ENCODE peak calls at places on chromosomes 6 and 20, in nine cellular contexts. One of them, this sample, is unnamed.
A peak's percentile ranks its signal among the peaks of the same experiment; 100 is the strongest.

GRCh38 chr20:21971436-21971835 is 266.0 kb downstream of the PAX1 start:
- DNase-seq in uterus: no peak
- DNase-seq in HepG2: no peak
- DNase-seq in breast epithelium: no peak
- DNase-seq in lower leg skin: no peak
- DNase-seq in heart left ventricle: no peak
- DNase-seq in A549: no peak
- DNase-seq in IMR-90: no peak
- DNase-seq in ovary: no peak
- DNase-seq in this sample: no peak

GRCh38 chr20:6142348-6142993 is 19.6 kb upstream of the FERMT1 start:
- DNase-seq in ovary: peak; percentile 43
- DNase-seq in IMR-90: peak; percentile 65
- DNase-seq in heart left ventricle: no peak
- DNase-seq in lower leg skin: no peak
- DNase-seq in breast epithelium: no peak
- DNase-seq in A549: peak; percentile 75
- DNase-seq in HepG2: peak; percentile 70
- DNase-seq in uterus: peak; percentile 20
- DNase-seq in this sample: peak; percentile 38

GRCh38 chr6:28489366-28490190 is 26.0 kb downstream of the GPX6 start:
- DNase-seq in uterus: peak; percentile 80
- DNase-seq in ovary: peak; percentile 90
- DNase-seq in IMR-90: peak; percentile 74
- DNase-seq in A549: peak; percentile 91
- DNase-seq in HepG2: peak; percentile 32
- DNase-seq in lower leg skin: peak; percentile 90
- DNase-seq in heart left ventricle: no peak
- DNase-seq in breast epithelium: peak; percentile 39
- DNase-seq in this sample: peak; percentile 45

GRCh38 chr6:125787791-125788190 is 3.0 kb upstream of the NCOA7 start:
- DNase-seq in lower leg skin: no peak
- DNase-seq in uterus: no peak
- DNase-seq in heart left ventricle: no peak
- DNase-seq in breast epithelium: no peak
- DNase-seq in IMR-90: peak; percentile 54
- DNase-seq in HepG2: no peak
- DNase-seq in A549: peak; percentile 25
- DNase-seq in ovary: peak; percentile 42
- DNase-seq in this sample: no peak

GRCh38 chr20:4737857-4738627 is 16.3 kb downstream of the PRND start:
- DNase-seq in A549: no peak
- DNase-seq in lower leg skin: no peak
- DNase-seq in uterus: no peak
- DNase-seq in heart left ventricle: no peak
- DNase-seq in HepG2: no peak
- DNase-seq in IMR-90: no peak
- DNase-seq in breast epithelium: no peak
- DNase-seq in ovary: no peak
- DNase-seq in this sample: no peak

GRCh38 chr6:40358473-40359460 is 228.4 kb downstream of the LRFN2 start:
- DNase-seq in IMR-90: no peak
- DNase-seq in HepG2: no peak
- DNase-seq in uterus: no peak
- DNase-seq in A549: no peak
- DNase-seq in ovary: no peak
- DNase-seq in heart left ventricle: no peak
- DNase-seq in lower leg skin: peak; percentile 54
- DNase-seq in breast epithelium: no peak
- DNase-seq in this sample: no peak

GRCh38 chr6:10529231-10529801 is 8.2 kb downstream of the GCNT2 start:
- DNase-seq in HepG2: peak; percentile 42
- DNase-seq in lower leg skin: peak; percentile 70
- DNase-seq in uterus: no peak
- DNase-seq in breast epithelium: peak; percentile 54
- DNase-seq in A549: no peak
- DNase-seq in IMR-90: no peak
- DNase-seq in ovary: no peak
- DNase-seq in heart left ventricle: no peak
- DNase-seq in this sample: no peak

GRCh38 chr6:101302593-101302992 is 90.9 kb upstream of the GRIK2 start:
- DNase-seq in uterus: no peak
- DNase-seq in IMR-90: no peak
- DNase-seq in HepG2: no peak
- DNase-seq in lower leg skin: no peak
- DNase-seq in heart left ventricle: no peak
- DNase-seq in ovary: no peak
- DNase-seq in breast epithelium: no peak
- DNase-seq in A549: no peak
- DNase-seq in this sample: no peak

GRCh38 chr6:145643760-145644159 is 91.6 kb downstream of the EPM2A start:
- DNase-seq in ovary: no peak
- DNase-seq in breast epithelium: no peak
- DNase-seq in uterus: no peak
- DNase-seq in HepG2: no peak
- DNase-seq in A549: no peak
- DNase-seq in lower leg skin: no peak
- DNase-seq in heart left ventricle: no peak
- DNase-seq in IMR-90: peak; percentile 83
- DNase-seq in this sample: no peak

GRCh38 chr6:20211941-20212391 is 303 bp downstream of the MBOAT1 start:
- DNase-seq in ovary: no peak
- DNase-seq in heart left ventricle: peak; percentile 75
- DNase-seq in A549: peak; percentile 46
- DNase-seq in IMR-90: no peak
- DNase-seq in lower leg skin: no peak
- DNase-seq in breast epithelium: peak; percentile 32
- DNase-seq in uterus: no peak
- DNase-seq in HepG2: no peak
- DNase-seq in this sample: no peak

GRCh38 chr6:20213271-20213798 is 1.1 kb upstream of the MBOAT1 start:
- DNase-seq in lower leg skin: no peak
- DNase-seq in uterus: no peak
- DNase-seq in HepG2: no peak
- DNase-seq in heart left ventricle: no peak
- DNase-seq in ovary: no peak
- DNase-seq in breast epithelium: no peak
- DNase-seq in IMR-90: no peak
- DNase-seq in A549: no peak
- DNase-seq in this sample: no peak

GRCh38 chr6:20211037-20211940 is 980 bp downstream of the MBOAT1 start:
- DNase-seq in ovary: no peak
- DNase-seq in A549: peak; percentile 25
- DNase-seq in IMR-90: peak; percentile 31
- DNase-seq in uterus: no peak
- DNase-seq in lower leg skin: no peak
- DNase-seq in heart left ventricle: no peak
- DNase-seq in breast epithelium: peak; percentile 50
- DNase-seq in HepG2: no peak
- DNase-seq in this sample: no peak

GRCh38 chr6:20210158-20210557 is 2.1 kb downstream of the MBOAT1 start:
- DNase-seq in IMR-90: no peak
- DNase-seq in uterus: no peak
- DNase-seq in HepG2: no peak
- DNase-seq in ovary: no peak
- DNase-seq in heart left ventricle: no peak
- DNase-seq in A549: no peak
- DNase-seq in lower leg skin: no peak
- DNase-seq in breast epithelium: no peak
- DNase-seq in this sample: no peak

GRCh38 chr6:20212392-20213111 is at the start of gene MBOAT1:
- DNase-seq in ovary: peak; percentile 90
- DNase-seq in IMR-90: peak; percentile 87
- DNase-seq in A549: peak; percentile 87
- DNase-seq in lower leg skin: peak; percentile 97
- DNase-seq in heart left ventricle: peak; percentile 97
- DNase-seq in uterus: peak; percentile 94
- DNase-seq in breast epithelium: peak; percentile 79
- DNase-seq in HepG2: peak; percentile 38
- DNase-seq in this sample: peak; percentile 59
- TF ChIP-seq POLR2A in ovary: peak; percentile 64
- TF ChIP-seq POLR2A in IMR-90: peak; percentile 48
- TF ChIP-seq POLR2A in A549: peak; percentile 46
- TF ChIP-seq POLR2A in lower leg skin: peak; percentile 76
- TF ChIP-seq POLR2A in heart left ventricle: no peak
- TF ChIP-seq POLR2A in uterus: peak; percentile 67
- TF ChIP-seq POLR2A in breast epithelium: peak; percentile 12
- TF ChIP-seq POLR2A in HepG2: no peak
- TF ChIP-seq POLR2A in this sample: peak; percentile 19

DNA sequence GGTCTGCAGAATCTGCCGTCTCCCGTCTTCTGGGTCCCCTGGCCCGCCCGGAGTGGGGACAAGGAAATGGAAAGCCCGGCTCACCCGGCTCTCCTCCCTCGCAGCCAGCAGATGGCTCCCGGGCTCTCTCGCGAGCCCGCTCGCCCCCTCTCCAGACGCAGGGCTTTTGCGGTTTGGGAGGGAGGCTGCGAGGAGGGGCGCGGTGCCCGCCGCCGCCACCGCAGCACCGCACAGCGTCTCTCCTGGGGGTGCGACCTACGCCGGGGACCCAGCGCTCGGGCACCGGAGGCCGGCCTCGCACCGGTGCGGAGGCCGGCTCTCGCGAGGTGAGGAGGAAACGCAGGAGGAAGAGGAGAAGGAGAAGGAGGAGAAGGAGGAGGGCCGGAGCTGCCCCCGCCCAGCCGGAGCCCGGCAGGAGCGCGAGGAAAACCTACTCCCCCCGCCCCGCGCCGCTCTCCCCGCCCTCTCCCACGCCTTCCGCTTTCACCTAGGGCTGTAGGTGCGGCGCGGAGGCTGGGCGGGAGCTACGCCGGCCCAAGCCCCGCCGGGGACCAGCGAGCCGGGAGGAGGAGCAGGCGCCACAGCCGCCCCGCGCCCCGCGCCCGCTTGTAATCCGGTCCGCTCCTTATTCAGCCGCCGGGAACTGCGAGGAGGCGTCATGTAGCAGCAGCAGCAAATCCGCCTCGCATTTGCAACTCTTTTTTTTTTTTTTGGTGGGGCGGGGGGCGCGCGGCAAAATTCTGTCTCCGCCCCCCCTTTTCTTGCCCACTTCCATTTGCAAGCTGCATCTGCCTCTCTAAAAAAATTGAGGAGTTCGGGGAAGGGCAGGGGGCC is at the start of gene CARMIL1:
- DNase-seq in breast epithelium: peak; percentile 85
- DNase-seq in IMR-90: peak; percentile 52
- DNase-seq in lower leg skin: peak; percentile 95
- DNase-seq in ovary: peak; percentile 84
- DNase-seq in HepG2: peak; percentile 54
- DNase-seq in uterus: peak; percentile 82
- DNase-seq in heart left ventricle: peak; percentile 89
- DNase-seq in A549: peak; percentile 79
- DNase-seq in this sample: peak; percentile 75
- TF ChIP-seq POLR2A in breast epithelium: no peak
- TF ChIP-seq POLR2A in IMR-90: no peak
- TF ChIP-seq POLR2A in lower leg skin: no peak
- TF ChIP-seq POLR2A in ovary: no peak
- TF ChIP-seq POLR2A in HepG2: no peak
- TF ChIP-seq POLR2A in uterus: no peak
- TF ChIP-seq POLR2A in heart left ventricle: no peak
- TF ChIP-seq POLR2A in A549: peak; percentile 33
- TF ChIP-seq POLR2A in this sample: no peak

GRCh38 chr6:112049996-112050395 is 3.9 kb upstream of the CCN6 start:
- DNase-seq in breast epithelium: no peak
- DNase-seq in HepG2: no peak
- DNase-seq in heart left ventricle: no peak
- DNase-seq in uterus: no peak
- DNase-seq in A549: no peak
- DNase-seq in lower leg skin: no peak
- DNase-seq in ovary: no peak
- DNase-seq in IMR-90: no peak
- DNase-seq in this sample: no peak
- TF ChIP-seq POLR2A in breast epithelium: no peak
- TF ChIP-seq POLR2A in HepG2: no peak
- TF ChIP-seq POLR2A in heart left ventricle: no peak
- TF ChIP-seq POLR2A in uterus: no peak
- TF ChIP-seq POLR2A in A549: no peak
- TF ChIP-seq POLR2A in lower leg skin: no peak
- TF ChIP-seq POLR2A in ovary: no peak
- TF ChIP-seq POLR2A in IMR-90: no peak
- TF ChIP-seq POLR2A in this sample: no peak

GRCh38 chr6:44301106-44301505 is 12.0 kb downstream of the AARS2 start:
- DNase-seq in ovary: no peak
- DNase-seq in heart left ventricle: no peak
- DNase-seq in breast epithelium: no peak
- DNase-seq in uterus: no peak
- DNase-seq in IMR-90: no peak
- DNase-seq in HepG2: no peak
- DNase-seq in A549: no peak
- DNase-seq in lower leg skin: no peak
- DNase-seq in this sample: no peak

GRCh38 chr6:44300424-44300823 is 12.7 kb downstream of the AARS2 start:
- DNase-seq in breast epithelium: no peak
- DNase-seq in HepG2: no peak
- DNase-seq in heart left ventricle: no peak
- DNase-seq in IMR-90: no peak
- DNase-seq in lower leg skin: no peak
- DNase-seq in uterus: no peak
- DNase-seq in ovary: no peak
- DNase-seq in A549: no peak
- DNase-seq in this sample: no peak

GRCh38 chr6:44298864-44299263 is 14.3 kb downstream of the AARS2 start:
- DNase-seq in breast epithelium: no peak
- DNase-seq in uterus: no peak
- DNase-seq in IMR-90: no peak
- DNase-seq in lower leg skin: no peak
- DNase-seq in ovary: no peak
- DNase-seq in A549: no peak
- DNase-seq in heart left ventricle: no peak
- DNase-seq in HepG2: no peak
- DNase-seq in this sample: no peak

GRCh38 chr6:44297063-44298038 is 15.8 kb downstream of the AARS2 start:
- DNase-seq in breast epithelium: no peak
- DNase-seq in HepG2: no peak
- DNase-seq in ovary: peak; percentile 52
- DNase-seq in uterus: peak; percentile 39
- DNase-seq in A549: no peak
- DNase-seq in IMR-90: peak; percentile 29
- DNase-seq in heart left ventricle: no peak
- DNase-seq in lower leg skin: peak; percentile 82
- DNase-seq in this sample: peak; percentile 57

DNA sequence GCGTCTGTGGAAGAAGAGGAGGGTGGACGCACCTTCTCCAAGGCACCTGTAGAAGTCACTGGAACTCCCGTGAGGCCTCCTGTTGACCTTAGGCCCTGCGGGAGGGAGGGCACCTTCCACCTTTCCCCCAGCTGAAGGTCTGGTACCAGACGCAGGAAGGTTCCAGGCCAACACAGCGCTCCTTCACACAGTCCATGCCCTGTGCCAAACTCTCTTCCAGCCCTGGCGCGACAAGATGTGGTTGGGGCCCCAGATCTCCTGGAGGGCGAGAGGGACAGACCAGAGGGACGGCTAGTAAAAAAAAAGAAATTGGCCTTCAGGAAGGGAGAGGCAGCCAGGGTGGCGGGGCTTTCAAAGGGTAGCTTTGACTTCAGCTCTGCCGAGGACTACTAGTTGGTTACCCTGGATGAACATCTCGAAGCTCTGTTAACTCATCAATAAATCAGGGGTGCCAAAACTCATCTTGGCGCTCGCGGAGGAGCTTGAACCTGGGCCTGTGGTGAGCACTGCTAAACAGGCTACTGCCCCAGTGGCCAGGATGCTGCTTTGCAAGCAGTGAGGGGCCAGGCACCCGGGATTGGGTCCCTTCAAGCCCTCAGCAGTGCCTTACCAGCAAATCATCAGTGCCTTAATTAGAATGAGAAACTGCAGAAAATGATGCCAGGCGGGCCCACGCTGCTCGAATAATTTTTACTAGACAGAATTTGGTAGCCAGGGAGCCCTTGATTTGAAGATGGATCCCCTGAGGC is 14.9 kb downstream of the AARS2 start:
- DNase-seq in breast epithelium: no peak
- DNase-seq in uterus: no peak
- DNase-seq in A549: peak; percentile 20
- DNase-seq in IMR-90: no peak
- DNase-seq in heart left ventricle: no peak
- DNase-seq in HepG2: no peak
- DNase-seq in lower leg skin: no peak
- DNase-seq in ovary: no peak
- DNase-seq in this sample: no peak
- TF ChIP-seq POLR2A in breast epithelium: no peak
- TF ChIP-seq POLR2A in uterus: no peak
- TF ChIP-seq POLR2A in A549: no peak
- TF ChIP-seq POLR2A in IMR-90: no peak
- TF ChIP-seq POLR2A in heart left ventricle: no peak
- TF ChIP-seq POLR2A in HepG2: peak; percentile 42
- TF ChIP-seq POLR2A in lower leg skin: no peak
- TF ChIP-seq POLR2A in ovary: no peak
- TF ChIP-seq POLR2A in this sample: no peak

This sample was measured in GM12891.